ENCODE peak calls at places on chromosomes 16 and 17, in eight cellular contexts. G is IMR-90, K is GM12878, F is tibial nerve, X is transverse colon, Q is ovary, S is stomach, H is heart left ventricle. C is an unnamed sample.

GRCh38 chr16:20166531-20167235 is 93.0 kb upstream of the GPR139 start:
- DNase-seq in F (no peak), X (no peak), G (no peak), K (no peak), Q (no peak), H (no peak), S (no peak), C (no peak)

GRCh38 chr16:67667817-67668494 is 1.3 kb downstream of the C16orf86 start:
- DNase-seq in S (peak; percentile 88), G (peak; percentile 89), F (peak; percentile 67), Q (peak; percentile 81), H (peak; percentile 86), X (peak; percentile 87), K (peak; percentile 70), C (peak; percentile 91)

GRCh38 chr17:59561042-59561441 is 4.4 kb upstream of the DHX40 start:
- DNase-seq in K (no peak), G (peak; percentile 3), Q (no peak), X (no peak), S (no peak), F (no peak), H (no peak), C (no peak)

GRCh38 chr17:66652840-66653507 is 181.9 kb upstream of the CACNG5 start:
- DNase-seq in G (peak; percentile 74), X (no peak), S (no peak), F (no peak), H (no peak), K (no peak), Q (no peak), C (no peak)

GRCh38 chr16:46762583-46762982 is 14.4 kb upstream of the MYLK3 start:
- DNase-seq in X (no peak), H (no peak), G (no peak), S (no peak), F (no peak), K (no peak), Q (no peak), C (no peak)

GRCh38 chr17:22459953-22460350 is 767.6 kb downstream of the KCNJ18 start:
- DNase-seq in S (no peak), F (no peak), Q (no peak), H (no peak), K (no peak), X (no peak), G (no peak), C (no peak)

GRCh38 chr16:12291989-12292759 is 315.6 kb downstream of the SNX29 start:
- DNase-seq in X (no peak), K (no peak), Q (no peak), H (no peak), S (no peak), F (no peak), G (no peak), C (no peak)

GRCh38 chr17:27754549-27754948 is 45.8 kb downstream of the NOS2 start:
- DNase-seq in X (no peak), Q (no peak), H (no peak), S (no peak), F (no peak), K (no peak), G (no peak), C (no peak)

GRCh38 chr17:73342057-73342522 is 30.3 kb upstream of the CDC42EP4 start:
- DNase-seq in K (peak; percentile 20), F (peak; percentile 58), S (peak; percentile 77), Q (peak; percentile 88), G (peak; percentile 88), H (peak; percentile 70), X (peak; percentile 65), C (peak; percentile 93)

GRCh38 chr17:80264048-80264792 is 3.6 kb downstream of the RNF213 start:
- DNase-seq in H (no peak), X (peak; percentile 55), F (no peak), Q (no peak), S (peak; percentile 37), G (no peak), K (no peak), C (no peak)

GRCh38 chr17:2932946-2933345 is 130.5 kb downstream of the OR1D5 start:
- DNase-seq in F (no peak), X (no peak), K (no peak), G (no peak), H (no peak), Q (no peak), S (no peak), C (no peak)

GRCh38 chr16:8493885-8494487 is 96.3 kb downstream of the TMEM114 start:
- DNase-seq in F (no peak), G (no peak), H (no peak), X (no peak), S (no peak), Q (no peak), K (no peak), C (no peak)

GRCh38 chr16:52861614-52862022 is 191.1 kb downstream of the CHD9NB start:
- DNase-seq in Q (no peak), K (no peak), F (no peak), H (no peak), G (no peak), X (peak; percentile 22), S (no peak), C (peak; percentile 43)

GRCh38 chr16:14177704-14178103 is 106.6 kb downstream of the MRTFB start:
- DNase-seq in S (no peak), Q (no peak), H (no peak), F (no peak), K (no peak), X (no peak), G (no peak), C (no peak)

GRCh38 chr17:63293310-63293709 is 152.8 kb downstream of the CYB561 start:
- DNase-seq in H (no peak), G (peak; percentile 72), S (no peak), F (no peak), K (no peak), Q (no peak), X (no peak), C (no peak)

GRCh38 chr17:44108440-44109311 is 14.8 kb downstream of the HDAC5 start:
- DNase-seq in G (peak; percentile 98), F (peak; percentile 54), S (peak; percentile 65), Q (peak; percentile 96), K (no peak), X (peak; percentile 79), H (peak; percentile 90), C (peak; percentile 91)
- H3K4me1 ChIP-seq in G (peaks cover 47% of the 10 kb centered on the region), F (peaks cover 56% of the 10 kb centered on the region), S (peaks cover 98% of the 10 kb centered on the region), Q (peaks cover 47% of the 10 kb centered on the region), K (peaks cover 18% of the 10 kb centered on the region), X (peaks cover 54% of the 10 kb centered on the region), H (peaks cover 84% of the 10 kb centered on the region), C (peaks cover 69% of the 10 kb centered on the region)

DNA sequence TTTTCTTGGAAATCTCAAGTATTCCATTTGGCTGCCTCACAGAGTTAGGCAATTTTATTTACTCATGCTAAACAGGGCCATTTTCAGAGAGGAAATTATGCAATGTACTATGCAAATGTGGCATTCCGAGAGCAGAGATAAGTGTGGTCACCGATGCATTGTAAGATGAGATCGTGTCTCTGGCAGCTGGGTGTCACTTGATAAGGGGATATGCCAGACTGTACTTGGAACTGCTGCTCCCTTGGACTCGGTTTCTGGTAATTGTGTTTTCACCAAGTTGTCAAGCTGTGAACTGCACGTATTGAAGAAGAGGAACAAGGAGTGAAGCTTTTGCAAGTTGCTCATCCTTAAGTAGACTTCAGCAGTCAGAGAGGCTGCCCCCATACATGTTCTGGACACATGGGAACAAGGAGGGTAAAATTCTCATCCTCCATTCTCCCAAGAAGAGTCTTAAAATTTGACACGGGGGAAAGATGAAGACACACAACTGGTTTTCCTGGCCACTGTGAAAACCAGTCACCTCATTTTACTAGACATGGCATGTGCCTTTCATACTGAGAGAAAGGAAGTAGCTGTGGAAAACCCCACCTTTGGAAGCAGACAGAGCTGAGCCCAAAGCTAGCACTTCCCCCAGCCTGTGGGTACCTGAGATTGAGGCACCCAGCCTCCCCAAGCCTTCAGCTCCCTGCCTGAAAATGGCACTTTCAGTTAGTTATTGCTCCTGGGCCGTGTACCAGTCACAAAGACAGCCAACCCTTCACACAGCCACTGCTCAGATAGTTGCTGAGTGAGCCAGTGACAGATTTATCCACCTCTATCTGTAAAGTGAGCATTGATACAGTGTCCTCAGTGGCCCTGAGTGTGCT is 150.7 kb downstream of the SOCS1 start:
- DNase-seq in X (peak; percentile 41), G (peak; percentile 98), F (no peak), K (peak; percentile 86), Q (no peak), H (no peak), S (no peak), C (peak; percentile 37)
- H3K27ac ChIP-seq in X (peak overlapping the region; percentile 64), G (peak overlapping the region; percentile 92), F (peak overlapping the region; percentile 71), K (peak overlapping the region; percentile 87), Q (no peak overlapping the region), H (no peak overlapping the region), S (peak overlapping the region; percentile 84), C (no peak overlapping the region)

GRCh38 chr16:88923926-88924833 is 52.8 kb downstream of the CBFA2T3 start:
- DNase-seq in Q (no peak), F (no peak), G (no peak), H (no peak), X (no peak), K (no peak), S (no peak), C (no peak)

GRCh38 chr16:88923450-88923849 is 53.6 kb downstream of the CBFA2T3 start:
- DNase-seq in Q (no peak), X (no peak), K (no peak), H (no peak), G (no peak), F (no peak), S (no peak), C (no peak)

GRCh38 chr16:88925540-88925887 is 51.5 kb downstream of the CBFA2T3 start:
- DNase-seq in S (no peak), F (no peak), X (no peak), H (no peak), G (no peak), Q (no peak), K (no peak), C (no peak)

GRCh38 chr16:88926374-88926990 is 50.5 kb downstream of the CBFA2T3 start:
- DNase-seq in Q (no peak), G (no peak), F (no peak), X (no peak), K (no peak), H (no peak), S (no peak), C (no peak)

GRCh38 chr16:88924834-88925539 is 52.0 kb downstream of the CBFA2T3 start:
- DNase-seq in G (peak; percentile 73), X (no peak), F (no peak), H (no peak), K (no peak), S (no peak), Q (no peak), C (no peak)
- TF ChIP-seq POLR2A in G (no peak), X (no peak), F (no peak), H (no peak), K (no peak), S (no peak), Q (no peak), C (no peak)

GRCh38 chr16:31354394-31355291 is at the start of gene ITGAX:
- DNase-seq in S (peak; percentile 49), Q (no peak), H (peak; percentile 48), X (peak; percentile 52), K (peak; percentile 70), F (no peak), G (peak; percentile 20), C (peak; percentile 62)

GRCh38 chr16:31356566-31357323 is 1.8 kb downstream of the ITGAX start:
- DNase-seq in Q (no peak), G (no peak), S (no peak), K (no peak), F (no peak), H (no peak), X (no peak), C (no peak)

GRCh38 chr16:31352344-31353115 is 2.4 kb upstream of the ITGAX start:
- DNase-seq in G (no peak), X (no peak), S (no peak), Q (no peak), F (no peak), H (no peak), K (no peak), C (no peak)

GRCh38 chr16:31357324-31358156 is 2.6 kb downstream of the ITGAX start:
- DNase-seq in H (no peak), K (no peak), F (no peak), X (no peak), S (no peak), Q (no peak), G (no peak), C (no peak)

GRCh38 chr16:31355701-31356100 is 725 bp downstream of the ITGAX start:
- DNase-seq in Q (no peak), X (no peak), G (no peak), F (no peak), S (no peak), H (no peak), K (no peak), C (no peak)
- H3K4me1 ChIP-seq in Q (no peaks in the 10 kb centered on the region), X (no peaks in the 10 kb centered on the region), G (no peaks in the 10 kb centered on the region), F (peaks cover 11% of the 10 kb centered on the region), S (no peaks in the 10 kb centered on the region), H (no peaks in the 10 kb centered on the region), K (peaks cover 46% of the 10 kb centered on the region), C (no peaks in the 10 kb centered on the region)

C was measured in testis.